ENCODE peak calls at places on chromosome 1, in four cellular contexts. U is fibroblast of lung; K is NT2/D1; R is stimulated activated CD4-positive, alpha-beta T cell treated with anti-CD3 and anti-CD28 coated beads, Interleukin-1b, Interleukin-23, amount 100 ng/mL, for 48 hours. D is an unnamed sample.

GRCh38 chr1:68969430-68969829 is 472.5 kb upstream of the DEPDC1 start:
- DNase-seq in K (no peak), R (no peak), U (no peak), D (no peak)

GRCh38 chr1:56696663-56697062 is 51.5 kb downstream of the PRKAA2 start:
- DNase-seq in U (no peak), K (no peak), R (no peak), D (no peak)

GRCh38 chr1:228007801-228008341 is 1.1 kb downstream of the WNT3A start:
- DNase-seq in R (no peak), U (no peak), K (no peak), D (no peak)

GRCh38 chr1:1907098-1907736 is 7.8 kb upstream of the CALML6 start:
- DNase-seq in U (peak; percentile 42), R (no peak), K (no peak), D (no peak)

GRCh38 chr1:161088587-161089110 is 709 bp downstream of the NECTIN4 start:
- DNase-seq in U (no peak), R (no peak), K (no peak), D (no peak)

GRCh38 chr1:177425241-177425640 is 254.5 kb downstream of the BRINP2 start:
- DNase-seq in R (no peak), U (no peak), K (no peak), D (no peak)

GRCh38 chr1:94971491-94971924 is 44.6 kb upstream of the CNN3 start:
- DNase-seq in R (no peak), U (peak; percentile 87), K (no peak), D (no peak)

GRCh38 chr1:55767171-55767570 is 552.0 kb upstream of the USP24 start:
- DNase-seq in U (no peak), K (no peak), R (no peak), D (no peak)

GRCh38 chr1:9717193-9718005 is 65.9 kb downstream of the PIK3CD start:
- DNase-seq in R (peak; percentile 84), U (no peak), K (no peak), D (peak; percentile 74)

GRCh38 chr1:168470821-168471473 is 72.8 kb downstream of the XCL2 start:
- DNase-seq in U (peak; percentile 84), K (no peak), R (no peak), D (no peak)

D was measured in small intestine.